ENCODE peak calls at places on chromosomes 12 and 14, in four cellular contexts. One of them, this sample, is unnamed. For H3K4me1, the result is how much of the 10 kb centered on the place peaks cover.

GRCh38 chr12:105942316-105942715 is 196.4 kb downstream of the NUAK1 start:
- DNase-seq in K562: no peak
- DNase-seq in CD8-positive, alpha-beta T cell: no peak
- DNase-seq in stomach: no peak
- DNase-seq in this sample: no peak

GRCh38 chr14:100438271-100438670 is 115.1 kb downstream of the SLC25A47 start:
- DNase-seq in stomach: no peak
- DNase-seq in K562: no peak
- DNase-seq in CD8-positive, alpha-beta T cell: no peak
- DNase-seq in this sample: no peak

GRCh38 chr14:101357559-101358319 is 203.6 kb upstream of the DIO3 start:
- DNase-seq in K562: no peak
- DNase-seq in CD8-positive, alpha-beta T cell: no peak
- DNase-seq in stomach: no peak
- DNase-seq in this sample: no peak

GRCh38 chr12:114384746-114385145 is 21.2 kb downstream of the TBX5 start:
- DNase-seq in stomach: no peak
- DNase-seq in K562: no peak
- DNase-seq in CD8-positive, alpha-beta T cell: no peak
- DNase-seq in this sample: no peak

GRCh38 chr12:92431146-92431545 is 271.6 kb upstream of the PLEKHG7 start:
- DNase-seq in stomach: no peak
- DNase-seq in CD8-positive, alpha-beta T cell: peak
- DNase-seq in K562: peak
- DNase-seq in this sample: peak

GRCh38 chr12:51419473-51420228 is 5.0 kb upstream of the SLC4A8 start:
- DNase-seq in stomach: no peak
- DNase-seq in K562: peak
- DNase-seq in CD8-positive, alpha-beta T cell: no peak
- DNase-seq in this sample: no peak

GRCh38 chr14:75572104-75572503 is 6.3 kb upstream of the FLVCR2 start:
- DNase-seq in stomach: no peak
- DNase-seq in CD8-positive, alpha-beta T cell: no peak
- DNase-seq in K562: no peak
- DNase-seq in this sample: no peak

GRCh38 chr14:79281244-79282199 is 929.8 kb downstream of the DIO2 start:
- DNase-seq in stomach: no peak
- DNase-seq in CD8-positive, alpha-beta T cell: no peak
- DNase-seq in K562: no peak
- DNase-seq in this sample: no peak

GRCh38 chr14:50260511-50260910 is 29.1 kb upstream of the SOS2 start:
- DNase-seq in stomach: no peak
- DNase-seq in K562: no peak
- DNase-seq in CD8-positive, alpha-beta T cell: no peak
- DNase-seq in this sample: peak

GRCh38 chr14:77458249-77458950 is 507 bp downstream of the AHSA1 start:
- DNase-seq in CD8-positive, alpha-beta T cell: peak
- DNase-seq in K562: peak
- DNase-seq in stomach: peak
- DNase-seq in this sample: peak

GRCh38 chr12:2507811-2508210 is 287.0 kb upstream of the FKBP4 start:
- DNase-seq in stomach: no peak
- DNase-seq in K562: no peak
- DNase-seq in CD8-positive, alpha-beta T cell: no peak
- DNase-seq in this sample: no peak

GRCh38 chr12:110224379-110225304 is 56.4 kb upstream of the ATP2A2 start:
- DNase-seq in K562: no peak
- DNase-seq in CD8-positive, alpha-beta T cell: no peak
- DNase-seq in stomach: no peak
- DNase-seq in this sample: no peak
- H3K27ac ChIP-seq in K562: no peak
- H3K27ac ChIP-seq in CD8-positive, alpha-beta T cell: no peak
- H3K27ac ChIP-seq in stomach: peak
- H3K27ac ChIP-seq in this sample: no peak

GRCh38 chr12:104604995-104605675 is 148.4 kb downstream of the CHST11 start:
- DNase-seq in K562: no peak
- DNase-seq in stomach: no peak
- DNase-seq in CD8-positive, alpha-beta T cell: no peak
- DNase-seq in this sample: no peak
- H3K4me1 ChIP-seq in K562: under half
- H3K4me1 ChIP-seq in stomach: under half
- H3K4me1 ChIP-seq in CD8-positive, alpha-beta T cell: under half
- H3K4me1 ChIP-seq in this sample: under half

GRCh38 chr12:71872999-71873398 is 33.4 kb downstream of the TBC1D15 start:
- DNase-seq in stomach: no peak
- DNase-seq in K562: no peak
- DNase-seq in CD8-positive, alpha-beta T cell: no peak
- DNase-seq in this sample: no peak

GRCh38 chr12:71870409-71870808 is 30.9 kb downstream of the TBC1D15 start:
- DNase-seq in CD8-positive, alpha-beta T cell: no peak
- DNase-seq in K562: no peak
- DNase-seq in stomach: no peak
- DNase-seq in this sample: no peak

GRCh38 chr12:71873821-71874220 is 34.3 kb downstream of the TBC1D15 start:
- DNase-seq in stomach: no peak
- DNase-seq in CD8-positive, alpha-beta T cell: no peak
- DNase-seq in K562: no peak
- DNase-seq in this sample: no peak

GRCh38 chr12:71872401-71872800 is 32.8 kb downstream of the TBC1D15 start:
- DNase-seq in K562: no peak
- DNase-seq in stomach: no peak
- DNase-seq in CD8-positive, alpha-beta T cell: no peak
- DNase-seq in this sample: no peak

DNA sequence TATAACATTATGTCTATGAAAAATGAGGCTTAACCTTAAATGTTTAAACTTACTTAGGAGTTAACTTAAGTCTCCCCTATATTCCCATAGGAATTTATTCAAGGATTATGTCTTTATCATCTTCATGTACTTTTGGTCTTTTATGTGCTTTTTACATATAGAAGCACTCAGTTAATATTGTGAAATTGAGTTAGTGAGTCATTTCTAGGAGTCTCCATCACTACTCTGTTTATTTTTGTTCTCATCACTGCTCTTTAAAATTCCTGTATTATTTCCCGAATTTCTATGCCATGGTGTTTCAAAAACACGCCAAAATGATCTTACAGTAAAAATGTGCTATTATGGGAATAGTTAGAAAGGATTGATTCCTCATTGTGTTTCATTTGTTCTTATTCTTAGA is 31.6 kb downstream of the TBC1D15 start:
- DNase-seq in stomach: no peak
- DNase-seq in CD8-positive, alpha-beta T cell: no peak
- DNase-seq in K562: no peak
- DNase-seq in this sample: no peak
- H3K27ac ChIP-seq in stomach: no peak
- H3K27ac ChIP-seq in CD8-positive, alpha-beta T cell: no peak
- H3K27ac ChIP-seq in K562: no peak
- H3K27ac ChIP-seq in this sample: no peak

GRCh38 chr14:102663031-102663430 is 70.6 kb downstream of the RCOR1 start:
- DNase-seq in K562: no peak
- DNase-seq in CD8-positive, alpha-beta T cell: no peak
- DNase-seq in stomach: no peak
- DNase-seq in this sample: no peak

GRCh38 chr14:102655154-102655553 is 62.7 kb downstream of the RCOR1 start:
- DNase-seq in CD8-positive, alpha-beta T cell: no peak
- DNase-seq in K562: no peak
- DNase-seq in stomach: no peak
- DNase-seq in this sample: no peak

GRCh38 chr14:102661614-102662013 is 69.2 kb downstream of the RCOR1 start:
- DNase-seq in stomach: no peak
- DNase-seq in K562: no peak
- DNase-seq in CD8-positive, alpha-beta T cell: no peak
- DNase-seq in this sample: no peak

GRCh38 chr14:102654298-102654697 is 61.8 kb downstream of the RCOR1 start:
- DNase-seq in K562: no peak
- DNase-seq in CD8-positive, alpha-beta T cell: no peak
- DNase-seq in stomach: no peak
- DNase-seq in this sample: no peak

DNA sequence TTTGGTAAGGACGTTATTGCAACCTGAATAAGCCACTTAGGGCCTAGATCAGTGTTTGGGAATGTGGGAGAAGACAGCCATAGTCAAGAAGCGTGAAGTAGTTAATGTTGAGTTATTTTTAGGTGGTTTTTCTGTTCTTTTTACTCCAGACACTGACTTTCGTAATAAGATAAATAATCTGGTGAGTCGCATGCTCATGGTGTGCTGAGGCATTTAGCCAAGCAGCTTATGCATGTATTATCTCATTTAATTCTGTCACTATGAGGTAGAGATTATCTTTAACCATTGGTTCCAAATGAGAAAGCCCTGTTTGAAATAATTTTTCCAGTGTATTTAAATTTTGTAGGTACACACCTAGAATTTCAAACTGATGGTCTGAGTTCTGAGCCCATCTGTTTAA is 67.3 kb downstream of the RCOR1 start:
- DNase-seq in CD8-positive, alpha-beta T cell: no peak
- DNase-seq in stomach: no peak
- DNase-seq in K562: no peak
- DNase-seq in this sample: no peak
- H3K4me1 ChIP-seq in CD8-positive, alpha-beta T cell: under half
- H3K4me1 ChIP-seq in stomach: under half
- H3K4me1 ChIP-seq in K562: under half
- H3K4me1 ChIP-seq in this sample: under half

DNA sequence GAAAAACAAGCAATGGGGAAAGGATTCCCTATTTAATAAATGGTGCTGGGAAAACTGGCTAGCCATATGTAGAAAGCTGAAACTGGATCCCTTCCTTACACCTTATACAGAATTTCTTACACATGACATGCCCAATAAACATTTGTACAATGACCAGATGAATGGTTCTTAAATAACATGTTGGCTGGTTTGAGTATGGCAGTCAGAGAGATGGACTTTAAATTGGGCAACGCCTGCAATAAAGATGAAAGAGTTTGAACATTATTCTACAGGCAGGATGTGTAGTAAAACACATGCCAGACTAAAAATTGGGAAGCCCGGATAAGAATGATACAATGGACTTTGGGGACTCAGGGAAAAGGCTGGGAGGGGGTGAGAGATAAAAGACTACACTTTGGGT is 360.6 kb upstream of the KITLG start:
- DNase-seq in K562: no peak
- DNase-seq in CD8-positive, alpha-beta T cell: no peak
- DNase-seq in stomach: no peak
- DNase-seq in this sample: no peak
- H3K27ac ChIP-seq in K562: no peak
- H3K27ac ChIP-seq in CD8-positive, alpha-beta T cell: no peak
- H3K27ac ChIP-seq in stomach: no peak
- H3K27ac ChIP-seq in this sample: no peak

GRCh38 chr12:132174703-132175490 is 30.6 kb downstream of the NOC4L start:
- DNase-seq in K562: no peak
- DNase-seq in CD8-positive, alpha-beta T cell: no peak
- DNase-seq in stomach: peak
- DNase-seq in this sample: no peak
- H3K4me1 ChIP-seq in K562: half or more
- H3K4me1 ChIP-seq in CD8-positive, alpha-beta T cell: under half
- H3K4me1 ChIP-seq in stomach: under half
- H3K4me1 ChIP-seq in this sample: under half

GRCh38 chr12:108647199-108647935 is 13.7 kb upstream of the SELPLG start:
- DNase-seq in K562: no peak
- DNase-seq in stomach: no peak
- DNase-seq in CD8-positive, alpha-beta T cell: no peak
- DNase-seq in this sample: no peak
- H3K27ac ChIP-seq in K562: no peak
- H3K27ac ChIP-seq in stomach: peak
- H3K27ac ChIP-seq in CD8-positive, alpha-beta T cell: no peak
- H3K27ac ChIP-seq in this sample: no peak

DNA sequence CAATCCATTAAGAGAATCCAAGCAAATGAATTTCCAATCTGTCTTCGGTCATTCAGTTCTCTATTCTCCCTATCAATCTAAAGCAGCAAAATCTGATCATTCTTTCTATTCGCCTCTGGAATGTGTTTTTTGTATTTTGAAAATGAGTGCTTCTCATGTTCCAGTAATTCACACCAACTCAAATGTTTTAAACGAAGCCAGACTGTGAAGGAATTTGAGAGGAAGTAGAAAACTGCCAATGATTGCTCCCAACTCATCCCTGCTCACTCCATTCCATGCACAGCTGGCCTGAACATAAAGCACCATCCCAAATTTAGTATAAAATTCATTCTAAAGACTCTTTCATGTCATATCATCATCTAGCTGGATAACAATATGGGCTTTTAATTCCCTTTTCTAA is 123.8 kb downstream of the DUSP6 start:
- DNase-seq in CD8-positive, alpha-beta T cell: no peak
- DNase-seq in stomach: no peak
- DNase-seq in K562: no peak
- DNase-seq in this sample: no peak
- H3K4me1 ChIP-seq in CD8-positive, alpha-beta T cell: under half
- H3K4me1 ChIP-seq in stomach: under half
- H3K4me1 ChIP-seq in K562: under half
- H3K4me1 ChIP-seq in this sample: under half

GRCh38 chr12:116934908-116935698 is 24.4 kb downstream of the FBXW8 start:
- DNase-seq in CD8-positive, alpha-beta T cell: no peak
- DNase-seq in K562: no peak
- DNase-seq in stomach: peak
- DNase-seq in this sample: no peak
- H3K27ac ChIP-seq in CD8-positive, alpha-beta T cell: no peak
- H3K27ac ChIP-seq in K562: no peak
- H3K27ac ChIP-seq in stomach: no peak
- H3K27ac ChIP-seq in this sample: no peak

This sample was measured in CD8-positive, alpha-beta memory T cell.